ENCODE peak calls at places on chromosomes 1 and 21, in six cellular contexts. One of them, this sample, is unnamed. For H3K36me3, the result is how much of the 10 kb centered on the place peaks cover.

GRCh38 chr1:61450454-61451213 is 274.3 kb downstream of the TM2D1 start:
- DNase-seq in mesenchymal stem cell: no peak
- DNase-seq in neuronal stem cell: no peak
- DNase-seq in IMR-90: no peak
- DNase-seq in H1: no peak
- DNase-seq in trophoblast cell: no peak
- DNase-seq in this sample: no peak

GRCh38 chr1:31306278-31306677 is 9.4 kb downstream of the ZCCHC17 start:
- DNase-seq in mesenchymal stem cell: peak
- DNase-seq in neuronal stem cell: no peak
- DNase-seq in IMR-90: peak
- DNase-seq in H1: no peak
- DNase-seq in trophoblast cell: no peak
- DNase-seq in this sample: no peak

GRCh38 chr1:85245891-85246290 is 13.6 kb downstream of the C1orf52 start:
- DNase-seq in mesenchymal stem cell: no peak
- DNase-seq in neuronal stem cell: no peak
- DNase-seq in IMR-90: no peak
- DNase-seq in H1: no peak
- DNase-seq in trophoblast cell: no peak
- DNase-seq in this sample: no peak

GRCh38 chr1:203127672-203128611 is at the start of gene ADORA1:
- DNase-seq in mesenchymal stem cell: peak
- DNase-seq in neuronal stem cell: peak
- DNase-seq in IMR-90: peak
- DNase-seq in H1: peak
- DNase-seq in trophoblast cell: peak
- DNase-seq in this sample: peak

GRCh38 chr21:42040411-42041180 is 30.4 kb upstream of the ZBTB21 start:
- DNase-seq in mesenchymal stem cell: peak
- DNase-seq in neuronal stem cell: no peak
- DNase-seq in IMR-90: peak
- DNase-seq in H1: no peak
- DNase-seq in trophoblast cell: peak
- DNase-seq in this sample: peak

GRCh38 chr1:169109561-169110134 is 3.2 kb downstream of the ATP1B1 start:
- DNase-seq in mesenchymal stem cell: peak
- DNase-seq in neuronal stem cell: no peak
- DNase-seq in IMR-90: peak
- DNase-seq in H1: no peak
- DNase-seq in trophoblast cell: no peak
- DNase-seq in this sample: peak

GRCh38 chr1:192635939-192636338 is at the start of gene RGS13:
- DNase-seq in mesenchymal stem cell: no peak
- DNase-seq in neuronal stem cell: no peak
- DNase-seq in IMR-90: no peak
- DNase-seq in H1: no peak
- DNase-seq in trophoblast cell: no peak
- DNase-seq in this sample: no peak

GRCh38 chr21:19109694-19110093 is 706.1 kb upstream of the TMPRSS15 start:
- DNase-seq in mesenchymal stem cell: no peak
- DNase-seq in neuronal stem cell: no peak
- DNase-seq in IMR-90: no peak
- DNase-seq in H1: no peak
- DNase-seq in trophoblast cell: no peak
- DNase-seq in this sample: no peak

GRCh38 chr1:180964609-180965008 is 51.9 kb downstream of the KIAA1614 start:
- DNase-seq in mesenchymal stem cell: no peak
- DNase-seq in neuronal stem cell: no peak
- DNase-seq in IMR-90: no peak
- DNase-seq in H1: no peak
- DNase-seq in trophoblast cell: no peak
- DNase-seq in this sample: no peak

GRCh38 chr1:218250492-218250891 is 34.6 kb upstream of the RRP15 start:
- DNase-seq in mesenchymal stem cell: no peak
- DNase-seq in neuronal stem cell: no peak
- DNase-seq in IMR-90: no peak
- DNase-seq in H1: no peak
- DNase-seq in trophoblast cell: no peak
- DNase-seq in this sample: peak

GRCh38 chr1:152673016-152673415 is 2.1 kb upstream of the LCE2C start:
- DNase-seq in mesenchymal stem cell: no peak
- DNase-seq in neuronal stem cell: no peak
- DNase-seq in IMR-90: no peak
- DNase-seq in H1: no peak
- DNase-seq in trophoblast cell: peak
- DNase-seq in this sample: no peak

GRCh38 chr1:7573481-7573880 is 197.6 kb upstream of the VAMP3 start:
- DNase-seq in mesenchymal stem cell: no peak
- DNase-seq in neuronal stem cell: no peak
- DNase-seq in IMR-90: no peak
- DNase-seq in H1: no peak
- DNase-seq in trophoblast cell: no peak
- DNase-seq in this sample: no peak

GRCh38 chr1:87393437-87394085 is 64.9 kb downstream of the LMO4 start:
- DNase-seq in mesenchymal stem cell: no peak
- DNase-seq in neuronal stem cell: no peak
- DNase-seq in IMR-90: no peak
- DNase-seq in H1: no peak
- DNase-seq in trophoblast cell: no peak
- DNase-seq in this sample: no peak

GRCh38 chr1:185317886-185318310 is 855 bp upstream of the IVNS1ABP start:
- DNase-seq in mesenchymal stem cell: peak
- DNase-seq in neuronal stem cell: no peak
- DNase-seq in IMR-90: no peak
- DNase-seq in H1: no peak
- DNase-seq in trophoblast cell: peak
- DNase-seq in this sample: peak

GRCh38 chr1:38932496-38933014 is 9.1 kb downstream of the RHBDL2 start:
- DNase-seq in mesenchymal stem cell: no peak
- DNase-seq in neuronal stem cell: no peak
- DNase-seq in IMR-90: no peak
- DNase-seq in H1: no peak
- DNase-seq in trophoblast cell: no peak
- DNase-seq in this sample: no peak

GRCh38 chr1:196207624-196208204 is 400.5 kb downstream of the KCNT2 start:
- DNase-seq in mesenchymal stem cell: no peak
- DNase-seq in neuronal stem cell: no peak
- DNase-seq in IMR-90: peak
- DNase-seq in H1: no peak
- DNase-seq in trophoblast cell: no peak
- DNase-seq in this sample: no peak
- H3K36me3 ChIP-seq in mesenchymal stem cell: under half
- H3K36me3 ChIP-seq in neuronal stem cell: under half
- H3K36me3 ChIP-seq in IMR-90: under half
- H3K36me3 ChIP-seq in H1: under half
- H3K36me3 ChIP-seq in trophoblast cell: under half
- H3K36me3 ChIP-seq in this sample: under half

GRCh38 chr1:151399890-151400235 is 490 bp downstream of the PSMB4 start:
- DNase-seq in mesenchymal stem cell: peak
- DNase-seq in neuronal stem cell: no peak
- DNase-seq in IMR-90: peak
- DNase-seq in H1: no peak
- DNase-seq in trophoblast cell: peak
- DNase-seq in this sample: peak
- H3K4ac ChIP-seq in mesenchymal stem cell: peak
- H3K4ac ChIP-seq in neuronal stem cell: no peak
- H3K4ac ChIP-seq in IMR-90: peak
- H3K4ac ChIP-seq in H1: peak
- H3K4ac ChIP-seq in trophoblast cell: peak
- H3K4ac ChIP-seq in this sample: peak

GRCh38 chr1:247646867-247647266 is 32.7 kb downstream of the OR13G1 start:
- DNase-seq in mesenchymal stem cell: no peak
- DNase-seq in neuronal stem cell: no peak
- DNase-seq in IMR-90: no peak
- DNase-seq in H1: no peak
- DNase-seq in trophoblast cell: no peak
- DNase-seq in this sample: no peak
- H2AK5ac ChIP-seq in mesenchymal stem cell: no peak
- H2AK5ac ChIP-seq in neuronal stem cell: no peak
- H2AK5ac ChIP-seq in IMR-90: no peak
- H2AK5ac ChIP-seq in H1: no peak
- H2AK5ac ChIP-seq in trophoblast cell: no peak
- H2AK5ac ChIP-seq in this sample: no peak

GRCh38 chr1:150622219-150622975 is 7.0 kb downstream of the ENSA start:
- DNase-seq in mesenchymal stem cell: no peak
- DNase-seq in neuronal stem cell: no peak
- DNase-seq in IMR-90: no peak
- DNase-seq in H1: no peak
- DNase-seq in trophoblast cell: no peak
- DNase-seq in this sample: peak
- H3K36me3 ChIP-seq in mesenchymal stem cell: under half
- H3K36me3 ChIP-seq in neuronal stem cell: under half
- H3K36me3 ChIP-seq in IMR-90: under half
- H3K36me3 ChIP-seq in H1: half or more
- H3K36me3 ChIP-seq in trophoblast cell: half or more
- H3K36me3 ChIP-seq in this sample: under half

GRCh38 chr1:108691886-108692723 is at the start of gene PRPF38B:
- DNase-seq in mesenchymal stem cell: peak
- DNase-seq in neuronal stem cell: peak
- DNase-seq in IMR-90: peak
- DNase-seq in H1: peak
- DNase-seq in trophoblast cell: peak
- DNase-seq in this sample: peak

GRCh38 chr1:108691128-108691885 is 803 bp upstream of the PRPF38B start:
- DNase-seq in mesenchymal stem cell: no peak
- DNase-seq in neuronal stem cell: no peak
- DNase-seq in IMR-90: peak
- DNase-seq in H1: no peak
- DNase-seq in trophoblast cell: no peak
- DNase-seq in this sample: no peak

GRCh38 chr1:108695515-108695914 is 3.4 kb downstream of the PRPF38B start:
- DNase-seq in mesenchymal stem cell: no peak
- DNase-seq in neuronal stem cell: no peak
- DNase-seq in IMR-90: no peak
- DNase-seq in H1: no peak
- DNase-seq in trophoblast cell: no peak
- DNase-seq in this sample: no peak

DNA sequence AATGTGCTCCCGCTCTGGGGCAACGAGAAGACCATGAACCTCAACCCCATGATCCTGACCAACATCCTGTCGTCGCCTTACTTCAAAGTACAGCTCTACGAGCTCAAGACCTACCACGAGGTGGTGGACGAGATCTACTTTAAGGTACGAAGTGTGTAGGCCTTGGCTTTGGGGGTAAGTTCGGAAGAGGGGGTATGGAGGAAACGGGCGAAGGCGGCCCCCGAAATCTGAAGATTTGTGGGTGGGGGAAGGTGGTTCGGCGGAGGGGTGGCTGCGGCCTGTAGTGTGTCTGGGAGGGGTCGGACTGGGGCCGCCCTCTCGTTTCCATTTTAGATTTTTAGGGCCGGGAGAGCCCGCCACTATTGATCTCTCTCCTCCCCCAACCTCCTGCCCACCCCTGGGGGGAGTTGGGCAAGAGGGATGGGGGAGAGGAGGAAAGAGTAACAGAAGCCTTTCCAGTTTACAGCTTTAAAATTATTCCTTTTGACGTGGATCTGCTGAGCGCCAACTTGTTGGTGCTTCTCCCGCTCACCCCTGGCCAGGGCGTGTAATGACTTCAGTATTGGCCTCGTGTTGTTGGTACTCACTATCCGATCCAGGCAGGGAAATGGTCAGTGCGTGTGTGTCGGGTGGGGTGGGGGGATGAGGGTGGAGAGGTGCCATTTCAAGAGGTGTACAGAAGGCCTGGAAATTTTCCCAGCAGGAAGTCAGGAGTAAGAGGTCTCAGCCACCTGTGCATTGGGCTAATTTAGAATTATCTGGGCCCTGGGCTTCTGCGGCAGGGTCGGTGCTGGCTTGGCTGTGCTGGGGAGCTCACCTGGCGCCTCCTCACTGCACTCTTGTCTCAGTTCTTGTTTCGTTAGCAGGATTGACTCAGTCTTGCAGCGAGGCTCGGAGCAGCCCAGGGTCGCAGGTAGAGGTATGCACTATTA is 880 bp downstream of the PRPF38B start:
- DNase-seq in mesenchymal stem cell: peak
- DNase-seq in neuronal stem cell: no peak
- DNase-seq in IMR-90: peak
- DNase-seq in H1: peak
- DNase-seq in trophoblast cell: peak
- DNase-seq in this sample: peak
- H3K4ac ChIP-seq in mesenchymal stem cell: peak
- H3K4ac ChIP-seq in neuronal stem cell: no peak
- H3K4ac ChIP-seq in IMR-90: peak
- H3K4ac ChIP-seq in H1: peak
- H3K4ac ChIP-seq in trophoblast cell: peak
- H3K4ac ChIP-seq in this sample: peak

GRCh38 chr1:162093095-162093494 is 23.6 kb downstream of the NOS1AP start:
- DNase-seq in mesenchymal stem cell: no peak
- DNase-seq in neuronal stem cell: no peak
- DNase-seq in IMR-90: no peak
- DNase-seq in H1: no peak
- DNase-seq in trophoblast cell: no peak
- DNase-seq in this sample: no peak
- H2AK5ac ChIP-seq in mesenchymal stem cell: no peak
- H2AK5ac ChIP-seq in neuronal stem cell: no peak
- H2AK5ac ChIP-seq in IMR-90: no peak
- H2AK5ac ChIP-seq in H1: peak
- H2AK5ac ChIP-seq in trophoblast cell: no peak
- H2AK5ac ChIP-seq in this sample: no peak